ENCODE peak calls at places on chromosome 1, in four cellular contexts. K is ovary, A is K562, Z is transverse colon. W is an unnamed sample.

GRCh38 chr1:58162952-58163550 is 383.5 kb downstream of the OMA1 start:
- DNase-seq in K (peak), A (peak), Z (peak), W (peak)

GRCh38 chr1:213244664-213245091 is 193.6 kb downstream of the RPS6KC1 start:
- DNase-seq in K (no peak), A (peak), Z (peak), W (no peak)

GRCh38 chr1:235145639-235146038 is 15.4 kb downstream of the RBM34 start:
- DNase-seq in K (no peak), A (no peak), Z (no peak), W (no peak)

GRCh38 chr1:26874896-26875295 is 11.9 kb downstream of the SFN start:
- DNase-seq in K (no peak), A (no peak), Z (no peak), W (no peak)

GRCh38 chr1:205360166-205360565 is 3.4 kb upstream of the KLHDC8A start:
- DNase-seq in K (peak), A (no peak), Z (no peak), W (no peak)

GRCh38 chr1:202158810-202159533 is 1.4 kb downstream of the PTPN7 start:
- DNase-seq in K (peak), A (peak), Z (no peak), W (no peak)

GRCh38 chr1:6447818-6448748 is 17.9 kb downstream of the TNFRSF25 start:
- DNase-seq in K (no peak), A (no peak), Z (peak), W (no peak)

GRCh38 chr1:147472953-147473734 is 68.2 kb upstream of the BCL9 start:
- DNase-seq in K (no peak), A (no peak), Z (no peak), W (no peak)

GRCh38 chr1:37323486-37324377 is 150.6 kb upstream of the ZC3H12A start:
- DNase-seq in K (no peak), A (peak), Z (no peak), W (no peak)

GRCh38 chr1:87149166-87150065 is 179.3 kb upstream of the LMO4 start:
- DNase-seq in K (no peak), A (no peak), Z (no peak), W (no peak)

GRCh38 chr1:181396171-181396670 is 87.1 kb upstream of the CACNA1E start:
- DNase-seq in K (no peak), A (no peak), Z (no peak), W (no peak)

DNA sequence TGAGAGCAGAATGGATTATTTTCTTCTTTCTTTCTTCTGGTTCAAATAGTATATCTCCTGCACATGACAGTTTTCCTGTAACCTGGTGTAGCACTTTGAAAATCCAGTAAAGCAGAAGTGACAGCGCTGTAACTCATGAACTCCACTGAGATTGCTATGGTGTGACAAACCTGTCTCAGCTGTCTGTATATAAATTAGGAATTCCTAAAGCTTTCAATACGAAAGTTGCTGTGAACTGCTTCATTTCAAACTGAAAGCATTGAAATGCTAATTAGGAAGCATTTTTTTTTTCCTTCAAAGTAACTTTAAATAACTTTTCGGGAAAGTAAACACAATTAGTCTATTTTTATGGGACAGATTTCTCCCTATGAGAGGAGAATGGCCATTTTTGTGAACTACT is 646.9 kb upstream of the ZP4 start:
- DNase-seq in K (no peak), A (no peak), Z (no peak), W (no peak)
- TF ChIP-seq EP300 in K (no peak), A (no peak), Z (no peak), W (no peak)

GRCh38 chr1:44735992-44736391 is 3.6 kb upstream of the KIF2C start:
- DNase-seq in K (no peak), A (no peak), Z (no peak), W (no peak)

GRCh38 chr1:44733365-44733764 is 2.4 kb upstream of the RNU5D-1 start:
- DNase-seq in K (no peak), A (no peak), Z (no peak), W (peak)

GRCh38 chr1:44725309-44725698 is 5.7 kb downstream of the RNU5D-1 start:
- DNase-seq in K (no peak), A (no peak), Z (no peak), W (no peak)

GRCh38 chr1:44733784-44734183 is 2.8 kb upstream of the RNU5D-1 start:
- DNase-seq in K (no peak), A (no peak), Z (no peak), W (no peak)

DNA sequence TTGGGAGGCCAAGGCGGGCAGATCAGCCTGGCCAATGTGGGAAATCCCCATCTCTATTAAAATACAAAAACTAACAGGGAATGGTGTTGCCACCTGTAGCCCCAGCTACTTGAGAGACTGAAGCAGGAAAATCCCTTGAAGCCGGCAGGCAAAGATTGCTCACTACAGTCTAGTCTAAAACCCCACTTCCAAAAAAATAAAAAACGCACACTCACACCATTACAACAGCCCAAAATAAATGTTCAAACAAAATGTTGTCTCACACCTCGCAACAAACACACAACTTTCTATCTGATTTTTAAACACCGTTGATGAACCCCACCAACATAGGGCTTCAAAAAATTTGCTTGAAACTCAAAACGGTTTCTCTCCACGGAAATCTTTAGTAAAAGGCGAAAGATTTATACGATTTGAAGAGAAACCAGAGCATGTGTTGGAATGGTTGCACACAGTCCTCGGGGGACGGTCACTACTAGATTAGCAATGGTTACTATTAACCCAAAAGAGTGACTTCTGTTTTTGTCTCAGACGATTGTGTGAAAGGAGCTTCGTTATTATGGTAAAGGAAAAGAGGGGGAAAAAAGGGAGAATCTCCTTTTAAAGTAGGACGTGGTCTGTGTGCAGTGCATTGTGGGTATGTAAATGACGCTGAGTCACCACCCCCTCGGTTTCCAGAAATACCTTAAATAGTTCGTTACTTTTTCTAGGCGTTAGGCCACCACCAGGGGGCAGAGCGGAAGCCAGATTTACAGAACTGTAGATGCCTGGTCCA is at the start of gene RNU5D-1:
- DNase-seq in K (peak), A (peak), Z (peak), W (peak)
- TF ChIP-seq EP300 in K (no peak), A (peak), Z (no peak), W (peak)

GRCh38 chr1:54274448-54274847 is 74.5 kb downstream of the MRPL37 start:
- DNase-seq in K (no peak), A (no peak), Z (no peak), W (no peak)

GRCh38 chr1:54274881-54275280 is 74.9 kb downstream of the MRPL37 start:
- DNase-seq in K (no peak), A (no peak), Z (no peak), W (no peak)

GRCh38 chr1:54273837-54274192 is 73.8 kb downstream of the MRPL37 start:
- DNase-seq in K (peak), A (peak), Z (peak), W (peak)

GRCh38 chr1:54276617-54277450 is 76.9 kb downstream of the MRPL37 start:
- DNase-seq in K (no peak), A (no peak), Z (no peak), W (no peak)

DNA sequence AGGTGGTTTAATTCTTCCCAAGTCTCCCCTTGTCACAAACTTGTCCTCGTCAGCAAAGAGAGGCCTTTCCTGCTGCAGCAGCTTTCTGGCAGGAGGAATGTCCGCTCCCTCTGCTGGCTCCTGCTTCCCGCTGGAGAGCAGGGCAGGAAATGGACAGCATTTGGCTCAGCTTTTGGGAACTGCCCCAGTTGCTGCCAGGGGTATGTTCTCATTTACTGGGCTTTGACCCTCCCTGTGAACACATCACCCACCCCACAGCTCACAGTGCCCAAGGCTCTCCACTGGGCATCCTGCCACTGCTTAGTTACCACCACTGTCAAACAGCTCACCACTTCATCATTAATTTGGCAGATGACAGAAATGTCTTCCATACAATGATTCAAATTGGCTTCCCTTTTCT is 75.4 kb downstream of the MRPL37 start:
- DNase-seq in K (peak), A (no peak), Z (peak), W (peak)
- TF ChIP-seq EP300 in K (peak), A (no peak), Z (peak), W (no peak)

DNA sequence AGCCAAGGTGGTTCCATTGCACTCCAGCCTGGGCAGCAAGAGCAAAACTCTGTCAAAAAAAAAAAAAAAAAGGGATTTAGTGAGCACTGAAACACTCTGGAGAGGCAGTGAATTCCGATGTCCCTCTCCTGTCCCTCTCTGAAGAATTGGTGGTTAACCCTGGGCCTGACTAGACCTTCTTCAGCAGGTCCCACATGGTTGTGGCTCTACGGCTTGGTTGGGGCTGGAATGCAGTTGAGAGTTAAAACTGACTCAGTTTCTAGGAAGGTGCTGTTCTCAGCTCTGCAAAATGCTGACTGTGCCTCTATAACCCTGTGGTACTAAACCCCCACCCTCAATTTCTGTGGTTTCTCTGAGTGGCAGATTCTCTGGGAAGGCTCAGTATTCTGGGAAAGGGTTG is 173.3 kb downstream of the SEC16B start:
- DNase-seq in K (no peak), A (no peak), Z (no peak), W (no peak)
- TF ChIP-seq EP300 in K (no peak), A (no peak), Z (no peak), W (no peak)

GRCh38 chr1:183137782-183138181 is 48.3 kb upstream of the LAMC2 start:
- DNase-seq in K (no peak), A (no peak), Z (no peak), W (no peak)
- TF ChIP-seq EP300 in K (no peak), A (no peak), Z (peak), W (no peak)